ENCODE peak calls at places on chromosomes 12 and 14, in six cellular contexts. S, D, Q, K, H and P are unnamed samples.

GRCh38 chr14:59771577-59771976 is 99.0 kb downstream of the RTN1 start:
- DNase-seq in H (peak; percentile 85), D (no peak), S (no peak), K (no peak), Q (no peak), P (no peak)

GRCh38 chr12:95390192-95390591 is 83.8 kb upstream of the METAP2 start:
- DNase-seq in D (no peak), Q (no peak), H (no peak), K (no peak), S (no peak), P (no peak)

GRCh38 chr12:94170690-94171594 is 22.6 kb downstream of the PLXNC1 start:
- DNase-seq in H (no peak), Q (no peak), K (no peak), S (no peak), D (no peak), P (peak; percentile 28)

GRCh38 chr14:96821501-96821900 is 24.3 kb downstream of the VRK1 start:
- DNase-seq in Q (no peak), H (peak; percentile 6), S (no peak), D (no peak), K (no peak), P (no peak)

GRCh38 chr12:74586251-74586650 is 48.6 kb downstream of the ATXN7L3B start:
- DNase-seq in H (no peak), K (no peak), S (no peak), D (no peak), Q (no peak), P (no peak)

GRCh38 chr12:51980051-51980808 is 26.5 kb upstream of the TAMALIN start:
- DNase-seq in Q (no peak), H (no peak), D (no peak), S (peak; percentile 56), K (peak; percentile 73), P (peak; percentile 40)

GRCh38 chr14:67729072-67729561 is 27.4 kb downstream of the RDH12 start:
- DNase-seq in H (no peak), Q (no peak), S (no peak), K (peak; percentile 57), D (no peak), P (no peak)

GRCh38 chr12:124848621-124849380 is 14.9 kb downstream of the SCARB1 start:
- DNase-seq in S (no peak), H (no peak), K (no peak), D (no peak), Q (no peak), P (no peak)

GRCh38 chr12:131428086-131428685 is 282.7 kb upstream of the SFSWAP start:
- DNase-seq in K (no peak), H (no peak), S (no peak), Q (no peak), D (peak; percentile 35), P (no peak)

GRCh38 chr14:103616635-103617300 is 12.2 kb upstream of the KLC1 start:
- DNase-seq in K (no peak), H (no peak), S (no peak), Q (no peak), D (no peak), P (no peak)

GRCh38 chr12:23209793-23210192 is 584.8 kb downstream of the ETNK1 start:
- DNase-seq in Q (no peak), H (no peak), S (no peak), D (no peak), K (no peak), P (no peak)

GRCh38 chr14:61528591-61529021 is 166.7 kb upstream of the HIF1A start:
- DNase-seq in D (no peak), K (no peak), Q (peak; percentile 74), H (peak; percentile 96), S (no peak), P (no peak)

GRCh38 chr14:29037428-29037827 is 270.8 kb downstream of the FOXG1 start:
- DNase-seq in H (peak; percentile 14), D (no peak), K (no peak), S (no peak), Q (peak; percentile 15), P (no peak)

GRCh38 chr14:59190372-59190771 is 1.9 kb downstream of the DAAM1 start:
- DNase-seq in S (no peak), Q (no peak), H (no peak), K (no peak), D (no peak), P (peak; percentile 29)

GRCh38 chr12:19439059-19440018 is at the start of gene AEBP2:
- DNase-seq in H (peak; percentile 89), D (peak; percentile 96), S (peak; percentile 94), K (peak; percentile 93), Q (peak; percentile 91), P (peak; percentile 95)

GRCh38 chr12:115570271-115570777 is 707.2 kb downstream of the MED13L start:
- DNase-seq in D (no peak), H (peak; percentile 62), Q (peak; percentile 11), S (no peak), K (no peak), P (no peak)

GRCh38 chr12:107385518-107385917 is 292.2 kb upstream of the CRY1 start:
- DNase-seq in K (no peak), S (no peak), H (peak; percentile 14), D (no peak), Q (no peak), P (no peak)

GRCh38 chr12:125540580-125541204 is 475.5 kb downstream of the AACS start:
- DNase-seq in Q (no peak), H (no peak), D (no peak), S (no peak), K (no peak), P (no peak)

DNA sequence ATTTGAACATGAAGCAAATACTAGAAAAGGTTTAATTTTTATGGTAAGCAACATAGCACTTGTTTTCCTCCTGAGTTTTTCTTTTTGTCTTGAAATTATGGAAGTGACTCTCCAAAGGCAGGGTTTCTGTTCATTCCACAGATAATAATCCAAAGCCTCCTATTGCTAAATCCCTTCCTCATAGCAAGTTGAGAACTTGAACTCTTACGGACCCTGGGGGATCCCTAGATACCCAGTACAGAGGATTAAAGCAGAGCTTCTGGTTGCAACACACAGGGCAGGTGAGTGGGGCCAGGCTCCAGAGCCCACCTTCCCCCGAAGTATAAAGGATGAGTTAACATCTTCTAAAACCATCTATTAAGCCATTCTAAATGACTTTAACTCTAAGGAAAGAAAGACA is 294.1 kb downstream of the RMST start:
- DNase-seq in H (no peak), Q (no peak), S (no peak), D (no peak), K (no peak), P (no peak)
- H3K27ac ChIP-seq in H (no peak overlapping the region), Q (no peak overlapping the region), S (peak overlapping the region; percentile 62), D (peak overlapping the region; percentile 60), K (peak overlapping the region; percentile 66), P (peak overlapping the region; percentile 31)

GRCh38 chr12:82959821-82960220 is 273.1 kb downstream of the TMTC2 start:
- DNase-seq in S (no peak), K (no peak), Q (no peak), H (no peak), D (no peak), P (no peak)
- TF ChIP-seq CTCF in S (no peak), K (no peak), Q (no peak), H (no peak), D (no peak), P (no peak)

GRCh38 chr12:68781728-68782127 is 26.2 kb upstream of the MDM2 start:
- DNase-seq in D (no peak), H (no peak), S (no peak), Q (no peak), K (no peak), P (no peak)
- H3K27ac ChIP-seq in D (no peak overlapping the region), H (no peak overlapping the region), S (no peak overlapping the region), Q (no peak overlapping the region), K (no peak overlapping the region), P (no peak overlapping the region)

GRCh38 chr12:2498961-2499500 is 295.7 kb upstream of the FKBP4 start:
- DNase-seq in K (no peak), H (no peak), Q (no peak), S (no peak), D (no peak), P (no peak)
- TF ChIP-seq CTCF in K (no peak), H (no peak), Q (no peak), S (no peak), D (no peak), P (no peak)